ENCODE peak calls at places on chromosomes 3 and 15, in nine cellular contexts. One of them, this sample, is unnamed.

GRCh38 chr3:140911822-140912221 is 29.8 kb upstream of the SLC25A36 start:
- DNase-seq in NCI-H510A: no peak
- DNase-seq in WTC11: no peak
- DNase-seq in HTR-8/SVneo: no peak
- DNase-seq in breast epithelium: no peak
- DNase-seq in fibroblast of lung: no peak
- DNase-seq in uterus: no peak
- DNase-seq in SW 1271: no peak
- DNase-seq in activated CD4-positive, alpha-beta T cell treated with anti-CD3 and anti-CD28 coated beads, Interleukin-2, amount 10 ng/mL, durations not matched to agents 7 days and 5 days: no peak
- DNase-seq in this sample: no peak

GRCh38 chr15:76150508-76150907 is 90.7 kb downstream of the TMEM266 start:
- DNase-seq in SW 1271: no peak
- DNase-seq in uterus: no peak
- DNase-seq in fibroblast of lung: no peak
- DNase-seq in NCI-H510A: no peak
- DNase-seq in breast epithelium: peak; percentile 32
- DNase-seq in HTR-8/SVneo: no peak
- DNase-seq in WTC11: no peak
- DNase-seq in activated CD4-positive, alpha-beta T cell treated with anti-CD3 and anti-CD28 coated beads, Interleukin-2, amount 10 ng/mL, durations not matched to agents 7 days and 5 days: no peak
- DNase-seq in this sample: no peak

GRCh38 chr3:15325228-15325627 is 7.2 kb downstream of the SH3BP5 start:
- DNase-seq in fibroblast of lung: peak; percentile 93
- DNase-seq in HTR-8/SVneo: peak; percentile 70
- DNase-seq in NCI-H510A: no peak
- DNase-seq in SW 1271: no peak
- DNase-seq in breast epithelium: no peak
- DNase-seq in WTC11: peak; percentile 24
- DNase-seq in uterus: peak; percentile 57
- DNase-seq in activated CD4-positive, alpha-beta T cell treated with anti-CD3 and anti-CD28 coated beads, Interleukin-2, amount 10 ng/mL, durations not matched to agents 7 days and 5 days: no peak
- DNase-seq in this sample: no peak

GRCh38 chr15:49832421-49832980 is 211.7 kb downstream of the DTWD1 start:
- DNase-seq in NCI-H510A: no peak
- DNase-seq in HTR-8/SVneo: no peak
- DNase-seq in breast epithelium: no peak
- DNase-seq in uterus: no peak
- DNase-seq in SW 1271: no peak
- DNase-seq in activated CD4-positive, alpha-beta T cell treated with anti-CD3 and anti-CD28 coated beads, Interleukin-2, amount 10 ng/mL, durations not matched to agents 7 days and 5 days: no peak
- DNase-seq in WTC11: peak; percentile 53
- DNase-seq in fibroblast of lung: peak; percentile 25
- DNase-seq in this sample: no peak

GRCh38 chr15:76038512-76038911 is 21.3 kb upstream of the TMEM266 start:
- DNase-seq in NCI-H510A: no peak
- DNase-seq in WTC11: no peak
- DNase-seq in fibroblast of lung: no peak
- DNase-seq in HTR-8/SVneo: no peak
- DNase-seq in uterus: no peak
- DNase-seq in breast epithelium: no peak
- DNase-seq in SW 1271: no peak
- DNase-seq in activated CD4-positive, alpha-beta T cell treated with anti-CD3 and anti-CD28 coated beads, Interleukin-2, amount 10 ng/mL, durations not matched to agents 7 days and 5 days: no peak
- DNase-seq in this sample: no peak

GRCh38 chr3:100844063-100844936 is 135.0 kb downstream of the TFG start:
- DNase-seq in breast epithelium: no peak
- DNase-seq in uterus: no peak
- DNase-seq in activated CD4-positive, alpha-beta T cell treated with anti-CD3 and anti-CD28 coated beads, Interleukin-2, amount 10 ng/mL, durations not matched to agents 7 days and 5 days: no peak
- DNase-seq in SW 1271: no peak
- DNase-seq in NCI-H510A: no peak
- DNase-seq in fibroblast of lung: peak; percentile 37
- DNase-seq in WTC11: no peak
- DNase-seq in HTR-8/SVneo: no peak
- DNase-seq in this sample: no peak

GRCh38 chr3:134357914-134358811 is 16.1 kb downstream of the AMOTL2 start:
- DNase-seq in fibroblast of lung: peak; percentile 99
- DNase-seq in activated CD4-positive, alpha-beta T cell treated with anti-CD3 and anti-CD28 coated beads, Interleukin-2, amount 10 ng/mL, durations not matched to agents 7 days and 5 days: no peak
- DNase-seq in NCI-H510A: no peak
- DNase-seq in SW 1271: peak; percentile 44
- DNase-seq in breast epithelium: peak; percentile 91
- DNase-seq in WTC11: peak; percentile 22
- DNase-seq in HTR-8/SVneo: peak; percentile 94
- DNase-seq in uterus: peak; percentile 57
- DNase-seq in this sample: no peak

GRCh38 chr15:32994810-32995424 is 199.6 kb downstream of the FMN1 start:
- DNase-seq in HTR-8/SVneo: peak; percentile 8
- DNase-seq in NCI-H510A: no peak
- DNase-seq in SW 1271: no peak
- DNase-seq in activated CD4-positive, alpha-beta T cell treated with anti-CD3 and anti-CD28 coated beads, Interleukin-2, amount 10 ng/mL, durations not matched to agents 7 days and 5 days: no peak
- DNase-seq in WTC11: no peak
- DNase-seq in fibroblast of lung: peak; percentile 43
- DNase-seq in breast epithelium: no peak
- DNase-seq in uterus: no peak
- DNase-seq in this sample: no peak

GRCh38 chr3:165746874-165747273 is 90.3 kb downstream of the BCHE start:
- DNase-seq in breast epithelium: no peak
- DNase-seq in activated CD4-positive, alpha-beta T cell treated with anti-CD3 and anti-CD28 coated beads, Interleukin-2, amount 10 ng/mL, durations not matched to agents 7 days and 5 days: no peak
- DNase-seq in HTR-8/SVneo: no peak
- DNase-seq in WTC11: no peak
- DNase-seq in NCI-H510A: no peak
- DNase-seq in SW 1271: no peak
- DNase-seq in fibroblast of lung: no peak
- DNase-seq in uterus: no peak
- DNase-seq in this sample: no peak

GRCh38 chr3:157958471-157958870 is 147.7 kb downstream of the SHOX2 start:
- DNase-seq in uterus: no peak
- DNase-seq in HTR-8/SVneo: no peak
- DNase-seq in SW 1271: no peak
- DNase-seq in breast epithelium: no peak
- DNase-seq in NCI-H510A: no peak
- DNase-seq in WTC11: peak; percentile 12
- DNase-seq in activated CD4-positive, alpha-beta T cell treated with anti-CD3 and anti-CD28 coated beads, Interleukin-2, amount 10 ng/mL, durations not matched to agents 7 days and 5 days: no peak
- DNase-seq in fibroblast of lung: no peak
- DNase-seq in this sample: no peak

GRCh38 chr15:36814708-36815107 is 235.3 kb downstream of the CDIN1 start:
- DNase-seq in fibroblast of lung: peak; percentile 32
- DNase-seq in SW 1271: no peak
- DNase-seq in NCI-H510A: no peak
- DNase-seq in uterus: no peak
- DNase-seq in breast epithelium: no peak
- DNase-seq in WTC11: no peak
- DNase-seq in activated CD4-positive, alpha-beta T cell treated with anti-CD3 and anti-CD28 coated beads, Interleukin-2, amount 10 ng/mL, durations not matched to agents 7 days and 5 days: no peak
- DNase-seq in HTR-8/SVneo: no peak
- DNase-seq in this sample: no peak

GRCh38 chr15:55588070-55588817 is at the start of gene PYGO1:
- DNase-seq in uterus: peak; percentile 55
- DNase-seq in fibroblast of lung: peak; percentile 74
- DNase-seq in breast epithelium: no peak
- DNase-seq in SW 1271: no peak
- DNase-seq in WTC11: peak; percentile 71
- DNase-seq in HTR-8/SVneo: peak; percentile 41
- DNase-seq in activated CD4-positive, alpha-beta T cell treated with anti-CD3 and anti-CD28 coated beads, Interleukin-2, amount 10 ng/mL, durations not matched to agents 7 days and 5 days: peak; percentile 22
- DNase-seq in NCI-H510A: peak; percentile 44
- DNase-seq in this sample: peak; percentile 68

GRCh38 chr3:31775383-31775782 is 205.7 kb downstream of the OSBPL10 start:
- DNase-seq in HTR-8/SVneo: no peak
- DNase-seq in breast epithelium: no peak
- DNase-seq in activated CD4-positive, alpha-beta T cell treated with anti-CD3 and anti-CD28 coated beads, Interleukin-2, amount 10 ng/mL, durations not matched to agents 7 days and 5 days: no peak
- DNase-seq in NCI-H510A: no peak
- DNase-seq in SW 1271: no peak
- DNase-seq in fibroblast of lung: no peak
- DNase-seq in uterus: no peak
- DNase-seq in WTC11: no peak
- DNase-seq in this sample: no peak